ENCODE peak calls at places on chromosomes 2 and 18, in five cellular contexts. K, H, L, Q and C are unnamed samples.

GRCh38 chr2:101752708-101753107 is 55.2 kb downstream of the MAP4K4 start:
- DNase-seq in K (no peak), Q (no peak), L (no peak), H (no peak), C (no peak)

GRCh38 chr2:236309669-236310029 is 45.4 kb upstream of the ASB18 start:
- DNase-seq in H (peak), L (no peak), Q (no peak), K (no peak), C (no peak)

GRCh38 chr2:36507408-36507812 is 90.6 kb downstream of the FEZ2 start:
- DNase-seq in Q (no peak), K (peak), H (peak), L (no peak), C (peak)

GRCh38 chr18:48136051-48136543 is 205.6 kb upstream of the SMAD2 start:
- DNase-seq in Q (no peak), L (no peak), K (no peak), H (peak), C (no peak)

GRCh38 chr2:233928594-233929351 is 11.6 kb downstream of the TRPM8 start:
- DNase-seq in Q (no peak), K (peak), L (no peak), H (peak), C (no peak)

GRCh38 chr2:43086451-43087221 is 139.8 kb downstream of the ZFP36L2 start:
- DNase-seq in L (peak), K (peak), H (no peak), Q (no peak), C (no peak)

GRCh38 chr2:165082479-165082878 is 121.4 kb downstream of the SCN3A start:
- DNase-seq in H (no peak), Q (no peak), K (no peak), L (no peak), C (no peak)

GRCh38 chr2:16277117-16277516 is 336.8 kb downstream of the MYCN start:
- DNase-seq in H (no peak), K (no peak), Q (no peak), L (no peak), C (no peak)

GRCh38 chr2:216583157-216583556 is 50.1 kb upstream of the IGFBP2 start:
- DNase-seq in K (peak), H (peak), Q (no peak), L (peak), C (no peak)

GRCh38 chr18:23631746-23632145 is 31.0 kb downstream of the ANKRD29 start:
- DNase-seq in Q (no peak), L (no peak), K (no peak), H (no peak), C (no peak)

GRCh38 chr2:68943581-68944568 is 8.8 kb downstream of the GKN2 start:
- DNase-seq in Q (peak), K (peak), H (peak), L (no peak), C (no peak)

GRCh38 chr18:31203086-31203793 is 40.6 kb upstream of the DSC1 start:
- DNase-seq in L (no peak), K (no peak), H (no peak), Q (no peak), C (no peak)

GRCh38 chr2:24635181-24635580 is 144.1 kb downstream of the NCOA1 start:
- DNase-seq in K (peak), H (no peak), Q (no peak), L (no peak), C (no peak)

GRCh38 chr2:58939388-58939787 is 698.3 kb upstream of the FANCL start:
- DNase-seq in L (peak), K (peak), Q (no peak), H (peak), C (no peak)

GRCh38 chr18:51128533-51128932 is 68.9 kb downstream of the MEX3C start:
- DNase-seq in L (no peak), H (no peak), K (no peak), Q (no peak), C (no peak)

GRCh38 chr2:160616149-160616548 is 122.5 kb upstream of the RBMS1 start:
- DNase-seq in H (no peak), K (no peak), L (no peak), Q (no peak), C (no peak)

GRCh38 chr2:234412726-234413125 is 84.2 kb downstream of the ARL4C start:
- DNase-seq in Q (no peak), L (no peak), K (peak), H (no peak), C (no peak)

GRCh38 chr2:47626664-47627063 is 156.3 kb upstream of the MSH6 start:
- DNase-seq in H (no peak), Q (no peak), K (no peak), L (no peak), C (no peak)

GRCh38 chr2:202185816-202186221 is 52.6 kb downstream of the SUMO1 start:
- DNase-seq in H (no peak), Q (no peak), K (peak), L (no peak), C (no peak)

GRCh38 chr2:12057436-12058166 is 311.2 kb downstream of the LPIN1 start:
- DNase-seq in Q (no peak), H (no peak), L (no peak), K (no peak), C (no peak)

GRCh38 chr2:71100195-71100964 is 29.6 kb downstream of the MCEE start:
- DNase-seq in L (peak), K (peak), Q (peak), H (peak), C (peak)

GRCh38 chr2:230640540-230641011 is 72.1 kb upstream of the CAB39 start:
- DNase-seq in L (peak), Q (no peak), K (no peak), H (no peak), C (no peak)

GRCh38 chr2:44894058-44894457 is 47.4 kb upstream of the SIX3 start:
- DNase-seq in Q (no peak), L (no peak), K (no peak), H (no peak), C (no peak)